ENCODE peak calls at places on chromosome 16, in ten cellular contexts. E is ovary, X is endothelial cell, C is BE2C, J is tibial artery, R is omental fat pad, K is NB4, O is Caco-2, P is kidney epithelial cell, T is cardiac muscle cell. Z is an unnamed sample.

GRCh38 chr16:65414284-65414984 is 292.6 kb upstream of the CDH11 start:
- DNase-seq in X (no peak), P (peak; percentile 61), R (no peak), C (no peak), K (peak; percentile 27), O (no peak), E (no peak), J (no peak), T (no peak), Z (peak; percentile 88)

GRCh38 chr16:86619263-86619935 is 41.0 kb downstream of the FOXL1 start:
- DNase-seq in K (no peak), R (no peak), T (no peak), C (no peak), X (no peak), P (no peak), O (peak; percentile 51), J (peak; percentile 85), E (no peak), Z (no peak)

GRCh38 chr16:85398050-85398451 is 215.1 kb upstream of the GSE1 start:
- DNase-seq in R (no peak), C (no peak), E (peak; percentile 21), T (no peak), K (no peak), X (no peak), O (no peak), J (peak; percentile 56), P (no peak), Z (no peak)

GRCh38 chr16:27149986-27150385 is 53.3 kb upstream of the KDM8 start:
- DNase-seq in C (no peak), T (no peak), O (no peak), J (no peak), R (no peak), E (no peak), P (no peak), X (no peak), K (no peak), Z (no peak)

GRCh38 chr16:28165549-28166046 is 46.2 kb downstream of the XPO6 start:
- DNase-seq in T (no peak), E (no peak), R (no peak), J (no peak), X (no peak), O (no peak), P (no peak), C (no peak), K (no peak), Z (no peak)

GRCh38 chr16:58119509-58119845 is 9.7 kb downstream of the CFAP20 start:
- DNase-seq in K (no peak), E (no peak), R (no peak), O (no peak), J (no peak), P (no peak), C (no peak), T (no peak), X (no peak), Z (no peak)

GRCh38 chr16:4788489-4788889 is 344 bp upstream of the SEPTIN12 start:
- DNase-seq in P (no peak), C (no peak), J (no peak), T (peak; percentile 20), K (no peak), R (no peak), X (no peak), E (no peak), O (peak; percentile 43), Z (no peak)

GRCh38 chr16:58339452-58339938 is 44.7 kb upstream of the PRSS54 start:
- DNase-seq in E (no peak), K (peak; percentile 12), P (no peak), C (peak; percentile 34), O (peak; percentile 64), T (peak; percentile 44), R (no peak), X (peak; percentile 46), J (no peak), Z (no peak)

GRCh38 chr16:67669499-67670101 is 3.0 kb downstream of the C16orf86 start:
- DNase-seq in P (no peak), O (no peak), E (peak; percentile 15), J (no peak), C (no peak), R (no peak), X (no peak), T (no peak), K (no peak), Z (no peak)

GRCh38 chr16:67667817-67668494 is 1.3 kb downstream of the C16orf86 start:
- DNase-seq in R (no peak), E (peak; percentile 81), P (peak; percentile 74), C (peak; percentile 94), J (peak; percentile 95), X (peak; percentile 86), K (peak; percentile 98), O (peak; percentile 88), T (peak; percentile 85), Z (peak; percentile 87)

GRCh38 chr16:67667434-67667816 is 811 bp downstream of the C16orf86 start:
- DNase-seq in P (no peak), T (no peak), J (no peak), C (no peak), R (no peak), X (no peak), E (no peak), O (no peak), K (no peak), Z (no peak)

GRCh38 chr16:67666538-67667433 is at the start of the genes C16orf86 and ENKD1:
- DNase-seq in R (no peak), T (peak; percentile 91), K (peak; percentile 92), X (peak; percentile 87), O (peak; percentile 89), P (peak; percentile 34), J (peak; percentile 91), C (peak; percentile 93), E (peak; percentile 87), Z (no peak)

GRCh38 chr16:67668495-67669157 is 2.0 kb downstream of the C16orf86 start:
- DNase-seq in J (no peak), E (no peak), K (peak; percentile 38), C (peak; percentile 14), R (no peak), T (no peak), X (no peak), P (no peak), O (no peak), Z (no peak)
- TF ChIP-seq CTCF in J (no peak), E (no peak), K (peak; percentile 54), C (peak; percentile 29), R (no peak), T (no peak), X (peak; percentile 2), P (peak; percentile 9), O (peak; percentile 21), Z (peak; percentile 27)

DNA sequence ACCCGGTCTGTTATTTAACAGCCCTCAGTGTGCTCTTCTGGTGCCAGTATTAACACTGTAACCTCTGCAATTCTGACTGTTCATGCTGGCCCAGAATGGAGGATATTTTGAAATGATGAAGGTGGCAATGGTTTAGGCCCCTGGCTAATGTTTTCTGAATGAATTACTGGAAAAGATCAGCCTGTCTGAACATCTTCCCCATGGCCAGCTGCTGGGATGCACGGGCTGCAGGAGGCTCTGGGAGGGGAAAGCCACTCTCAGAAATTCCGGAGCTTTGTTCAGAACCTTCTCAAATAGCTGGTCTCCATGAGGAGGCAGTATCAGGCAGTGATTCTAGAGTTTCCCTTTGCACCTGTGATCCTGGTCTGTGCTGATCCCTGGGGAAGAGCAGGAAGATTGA is 5.0 kb downstream of the SLC6A2 start:
- DNase-seq in O (no peak), R (no peak), T (no peak), E (no peak), K (no peak), J (peak; percentile 11), C (no peak), P (no peak), X (no peak), Z (no peak)
- TF ChIP-seq CTCF in O (peak; percentile 3), R (no peak), T (no peak), E (no peak), K (no peak), J (no peak), C (peak; percentile 18), P (no peak), X (no peak), Z (no peak)

GRCh38 chr16:68704232-68704867 is 32.7 kb upstream of the CDH1 start:
- DNase-seq in E (peak; percentile 64), R (peak; percentile 46), O (peak; percentile 93), T (peak; percentile 82), X (peak; percentile 79), J (peak; percentile 76), P (peak; percentile 28), K (peak; percentile 78), C (peak; percentile 77), Z (peak; percentile 39)
- TF ChIP-seq CTCF in E (peak; percentile 18), R (no peak), O (peak; percentile 97), T (peak; percentile 82), X (peak; percentile 76), J (peak; percentile 37), P (peak; percentile 86), K (peak; percentile 92), C (peak; percentile 87), Z (peak; percentile 83)

GRCh38 chr16:3457434-3458252 is 14.2 kb downstream of the NAA60 start:
- DNase-seq in P (no peak), K (peak; percentile 94), X (peak; percentile 96), J (peak; percentile 92), C (peak; percentile 95), O (peak; percentile 95), E (peak; percentile 92), T (peak; percentile 95), R (peak; percentile 51), Z (no peak)
- TF ChIP-seq CTCF in P (peak; percentile 18), K (no peak), X (peak; percentile 55), J (peak; percentile 54), C (peak; percentile 46), O (peak; percentile 54), E (peak; percentile 62), T (peak; percentile 43), R (no peak), Z (peak; percentile 36)

GRCh38 chr16:55155815-55156214 is 168.2 kb upstream of the IRX6 start:
- DNase-seq in O (no peak), K (no peak), T (no peak), X (no peak), P (no peak), C (no peak), R (no peak), E (no peak), J (no peak), Z (no peak)
- TF ChIP-seq CTCF in O (no peak), K (no peak), T (no peak), X (no peak), P (no peak), C (no peak), R (no peak), E (no peak), J (no peak), Z (no peak)